ENCODE peak calls at places on chromosomes 2 and 18, in six cellular contexts. K is brain microvascular endothelial cell, P is psoas muscle, Z is fibroblast of lung, X is H9, L is NB4. M is an unnamed sample.

GRCh38 chr2:133424876-133425275 is 143.4 kb downstream of the NCKAP5 start:
- DNase-seq in K (no peak), P (no peak), Z (peak; percentile 88), X (no peak), L (no peak), M (no peak)

GRCh38 chr18:29361843-29362242 is 1184.9 kb upstream of the CDH2 start:
- DNase-seq in K (no peak), P (no peak), Z (no peak), X (peak; percentile 86), L (peak; percentile 18), M (no peak)

GRCh38 chr2:27148801-27149439 is at the start of gene TCF23:
- DNase-seq in K (no peak), P (no peak), Z (no peak), X (no peak), L (no peak), M (no peak)

GRCh38 chr18:49044898-49045297 is 94.1 kb upstream of the SMAD7 start:
- DNase-seq in K (no peak), P (no peak), Z (no peak), X (no peak), L (no peak), M (no peak)

GRCh38 chr2:239670463-239671120 is 269.8 kb upstream of the HDAC4 start:
- DNase-seq in K (no peak), P (no peak), Z (no peak), X (no peak), L (no peak), M (no peak)

GRCh38 chr2:127932199-127932877 is 46.6 kb upstream of the AMMECR1L start:
- DNase-seq in K (peak; percentile 43), P (no peak), Z (peak; percentile 62), X (no peak), L (peak; percentile 85), M (peak; percentile 83)

GRCh38 chr2:72718906-72719305 is 106.9 kb downstream of the EXOC6B start:
- DNase-seq in K (no peak), P (no peak), Z (no peak), X (no peak), L (no peak), M (no peak)

GRCh38 chr2:110657721-110658305 is 20.1 kb downstream of the BUB1 start:
- DNase-seq in K (no peak), P (no peak), Z (no peak), X (no peak), L (no peak), M (no peak)

GRCh38 chr2:236629961-236630872 is 60.6 kb downstream of the ACKR3 start:
- DNase-seq in K (no peak), P (no peak), Z (no peak), X (no peak), L (no peak), M (no peak)

GRCh38 chr2:55949211-55949610 is 25.6 kb upstream of the EFEMP1 start:
- DNase-seq in K (no peak), P (no peak), Z (no peak), X (no peak), L (no peak), M (no peak)

GRCh38 chr2:209840434-209840833 is 68.8 kb downstream of the UNC80 start:
- DNase-seq in K (no peak), P (no peak), Z (no peak), X (no peak), L (no peak), M (no peak)

GRCh38 chr18:48735070-48735676 is 196.3 kb downstream of the CTIF start:
- DNase-seq in K (no peak), P (no peak), Z (peak; percentile 69), X (peak; percentile 67), L (no peak), M (no peak)

GRCh38 chr2:222751821-222752719 is 80.6 kb downstream of the MOGAT1 start:
- DNase-seq in K (no peak), P (no peak), Z (no peak), X (no peak), L (no peak), M (no peak)

GRCh38 chr2:101899871-101900270 is 91.9 kb upstream of the IL1R2 start:
- DNase-seq in K (no peak), P (no peak), Z (peak; percentile 37), X (no peak), L (no peak), M (no peak)

GRCh38 chr18:34767601-34768027 is 57.5 kb downstream of the DTNA start:
- DNase-seq in K (peak; percentile 86), P (no peak), Z (peak; percentile 91), X (no peak), L (no peak), M (peak; percentile 71)

GRCh38 chr2:230778350-230779140 is 65.9 kb downstream of the CAB39 start:
- DNase-seq in K (no peak), P (no peak), Z (peak; percentile 86), X (no peak), L (no peak), M (no peak)

GRCh38 chr2:41967426-41968181 is 80.2 kb upstream of the PKDCC start:
- DNase-seq in K (no peak), P (peak; percentile 42), Z (peak; percentile 47), X (no peak), L (no peak), M (no peak)

GRCh38 chr2:71457959-71458322 is 4.6 kb downstream of the DYSF start:
- DNase-seq in K (no peak), P (no peak), Z (no peak), X (no peak), L (no peak), M (no peak)

GRCh38 chr2:2229898-2230817 is 100.9 kb downstream of the MYT1L start:
- DNase-seq in K (no peak), P (no peak), Z (no peak), X (no peak), L (peak; percentile 14), M (no peak)
- TF ChIP-seq CTCF in K (peak; percentile 32), P (peak; percentile 14), Z (no peak), X (peak; percentile 41), L (peak; percentile 12), M (no peak)

GRCh38 chr2:228697456-228697855 is 516.0 kb upstream of the SPHKAP start:
- DNase-seq in K (no peak), P (no peak), Z (no peak), X (no peak), L (no peak), M (no peak)

GRCh38 chr2:228699888-228700287 is 518.4 kb upstream of the SPHKAP start:
- DNase-seq in K (no peak), P (no peak), Z (no peak), X (no peak), L (no peak), M (no peak)

GRCh38 chr2:228698963-228699362 is 517.5 kb upstream of the SPHKAP start:
- DNase-seq in K (no peak), P (no peak), Z (no peak), X (no peak), L (no peak), M (no peak)

GRCh38 chr2:228700638-228701037 is 519.2 kb upstream of the SPHKAP start:
- DNase-seq in K (peak; percentile 57), P (no peak), Z (peak; percentile 87), X (no peak), L (no peak), M (no peak)

DNA sequence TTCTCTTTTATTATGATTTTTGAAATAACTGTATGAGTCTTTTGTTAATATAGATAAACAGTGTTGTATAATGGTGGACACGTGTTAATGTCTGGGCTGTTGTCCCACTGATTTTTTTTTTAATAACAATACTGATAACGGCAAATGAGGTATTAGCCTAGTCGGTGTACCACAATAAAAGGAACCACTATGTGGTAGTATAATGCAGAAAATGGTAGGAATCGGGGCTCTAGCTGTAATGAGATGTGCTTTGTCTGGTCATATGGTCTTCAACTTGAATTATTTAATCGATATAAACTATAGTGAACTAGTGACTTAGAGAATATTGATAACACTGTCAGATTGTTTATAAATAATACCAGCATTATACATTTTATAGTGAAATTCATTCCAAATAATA is 517.9 kb upstream of the SPHKAP start:
- DNase-seq in K (peak; percentile 35), P (no peak), Z (peak; percentile 25), X (no peak), L (no peak), M (no peak)
- TF ChIP-seq CTCF in K (no peak), P (no peak), Z (peak; percentile 41), X (peak; percentile 46), L (no peak), M (no peak)

DNA sequence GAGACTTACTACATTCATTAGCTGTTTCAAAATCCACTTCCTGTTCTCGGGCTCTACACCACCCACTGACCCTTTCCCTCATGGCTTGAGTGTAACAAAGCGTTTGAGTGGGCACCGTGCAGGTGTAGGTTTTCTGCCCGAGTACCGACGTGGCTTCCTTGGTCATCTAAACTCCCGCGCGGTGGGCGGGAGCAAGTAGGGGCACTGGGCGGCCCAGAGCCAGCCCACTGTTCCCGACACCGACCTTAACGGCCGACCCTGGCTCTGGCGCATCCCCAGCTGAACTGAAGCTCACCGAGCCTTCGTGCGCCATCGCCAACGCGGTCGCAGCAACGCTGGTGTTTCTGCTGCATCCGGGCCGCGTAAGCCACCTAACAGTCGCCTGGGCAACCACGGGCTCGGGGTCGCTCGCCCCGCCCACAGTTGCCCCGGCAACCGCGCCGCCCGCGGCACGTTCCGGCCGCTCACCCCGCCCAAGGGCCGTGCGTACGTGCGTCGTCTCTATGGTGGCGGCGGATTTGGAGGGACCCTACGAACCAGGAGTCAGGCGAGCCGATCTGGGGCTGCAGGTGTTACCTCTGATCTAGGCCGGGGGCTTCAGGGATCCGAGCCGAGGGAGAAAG is at the start of the genes C2orf81 and WDR54:
- DNase-seq in K (peak; percentile 77), P (peak; percentile 90), Z (peak; percentile 81), X (peak; percentile 95), L (peak; percentile 96), M (peak; percentile 24)
- TF ChIP-seq CTCF in K (no peak), P (no peak), Z (no peak), X (no peak), L (no peak), M (no peak)

DNA sequence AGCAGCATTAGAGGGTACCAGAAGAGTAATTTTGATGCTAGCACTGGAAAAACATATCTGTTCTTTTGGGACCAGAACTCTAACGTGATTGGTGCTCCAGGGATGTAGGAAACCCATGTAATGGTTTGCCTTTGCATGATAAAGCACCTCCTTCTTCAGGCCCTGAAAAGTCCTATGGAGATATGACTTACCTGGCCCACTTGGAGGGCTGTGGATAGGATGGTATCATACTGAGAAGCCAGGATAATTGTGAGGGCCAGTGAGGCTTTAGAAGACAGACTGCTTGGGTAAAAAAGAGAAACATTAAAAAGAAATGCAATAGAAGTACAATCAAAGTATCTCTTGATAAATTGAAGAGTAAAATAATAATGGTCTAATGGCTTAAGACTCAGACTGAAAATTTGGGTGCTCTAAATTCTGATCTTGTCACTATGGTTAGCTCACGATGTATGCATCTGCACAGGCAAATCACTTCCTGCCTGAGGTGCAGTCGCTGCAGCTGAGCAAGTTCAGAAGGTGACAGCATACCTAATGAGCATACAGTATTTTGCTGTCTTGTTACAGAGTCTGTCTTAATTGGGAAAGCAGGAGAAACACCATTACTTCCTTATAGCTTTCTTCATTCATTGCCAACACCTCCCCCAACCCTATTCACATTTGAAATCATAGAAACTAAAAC is 371.5 kb downstream of the NUP35 start:
- DNase-seq in K (no peak), P (no peak), Z (no peak), X (no peak), L (no peak), M (no peak)
- TF ChIP-seq CTCF in K (no peak), P (no peak), Z (no peak), X (no peak), L (no peak), M (no peak)

DNA sequence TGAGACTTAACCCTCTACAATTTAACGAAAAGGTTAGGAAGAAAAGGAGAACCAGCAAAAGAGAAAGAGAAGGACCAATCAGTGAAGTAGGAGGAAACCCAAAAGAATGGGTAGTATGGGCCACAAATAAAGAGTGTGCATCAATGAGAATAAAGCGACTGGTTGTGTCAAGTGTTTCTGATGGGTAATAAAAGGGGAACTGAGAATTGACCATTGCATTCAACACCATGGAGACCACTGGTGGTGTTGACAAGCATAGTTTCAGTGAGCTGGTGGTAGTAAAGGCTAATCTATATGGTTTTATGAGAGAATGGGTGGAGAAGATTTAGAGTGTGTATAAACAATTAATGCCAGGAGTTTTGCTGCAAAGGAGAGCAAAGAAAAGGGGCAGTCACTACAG is 75.4 kb downstream of the CSRNP3 start:
- DNase-seq in K (no peak), P (no peak), Z (no peak), X (no peak), L (no peak), M (no peak)
- TF ChIP-seq CTCF in K (no peak), P (no peak), Z (no peak), X (no peak), L (no peak), M (no peak)